ENCODE peak calls at places on chromosomes 3 and 15, in eight cellular contexts. Q, O, F, B, I, A, Y and V are unnamed samples.
A peak's percentile ranks its signal among the peaks of the same experiment; 100 is the strongest.

GRCh38 chr15:41892621-41893421 is 1.0 kb downstream of the SPTBN5 start:
- DNase-seq in Q (no peak), O (no peak), F (peak; percentile 91), B (no peak), I (no peak), A (peak; percentile 54), Y (no peak), V (peak; percentile 88)

GRCh38 chr3:114624676-114625181 is 330.9 kb downstream of the TIGIT start:
- DNase-seq in Q (peak; percentile 98), O (no peak), F (peak; percentile 78), B (peak; percentile 92), I (peak; percentile 97), A (no peak), Y (no peak), V (peak; percentile 95)

GRCh38 chr15:90412356-90413194 is 24.5 kb downstream of the IQGAP1 start:
- DNase-seq in Q (peak; percentile 67), O (no peak), F (peak; percentile 20), B (no peak), I (peak; percentile 61), A (peak; percentile 39), Y (no peak), V (no peak)

GRCh38 chr3:86702381-86702958 is 288.5 kb downstream of the VGLL3 start:
- DNase-seq in Q (no peak), O (peak; percentile 24), F (no peak), B (no peak), I (no peak), A (no peak), Y (no peak), V (no peak)

GRCh38 chr3:171971919-171972526 is 67.4 kb upstream of the FNDC3B start:
- DNase-seq in Q (no peak), O (no peak), F (no peak), B (no peak), I (no peak), A (no peak), Y (no peak), V (no peak)

GRCh38 chr3:106130384-106131084 is 261.7 kb upstream of the CBLB start:
- DNase-seq in Q (no peak), O (no peak), F (no peak), B (peak; percentile 41), I (no peak), A (peak; percentile 5), Y (no peak), V (no peak)

GRCh38 chr3:56291244-56291680 is 177.0 kb downstream of the ERC2 start:
- DNase-seq in Q (peak; percentile 30), O (no peak), F (no peak), B (no peak), I (no peak), A (no peak), Y (no peak), V (no peak)

GRCh38 chr3:62161306-62161705 is 212.0 kb downstream of the FEZF2 start:
- DNase-seq in Q (no peak), O (no peak), F (peak; percentile 31), B (no peak), I (no peak), A (no peak), Y (no peak), V (no peak)

GRCh38 chr3:14548321-14548729 is 8.2 kb upstream of the GRIP2 start:
- DNase-seq in Q (peak; percentile 60), O (peak; percentile 88), F (peak; percentile 43), B (peak; percentile 33), I (peak; percentile 75), A (peak; percentile 51), Y (no peak), V (no peak)

GRCh38 chr3:194276768-194277546 is 74.2 kb downstream of the CPN2 start:
- DNase-seq in Q (peak; percentile 68), O (no peak), F (peak; percentile 35), B (no peak), I (peak; percentile 83), A (no peak), Y (no peak), V (peak; percentile 78)

GRCh38 chr3:57078366-57079220 is 18.1 kb downstream of the SPATA12 start:
- DNase-seq in Q (peak; percentile 86), O (peak; percentile 64), F (peak; percentile 48), B (no peak), I (peak; percentile 76), A (peak; percentile 27), Y (no peak), V (peak; percentile 40)

GRCh38 chr3:142993958-142994442 is 7.4 kb upstream of the U2SURP start:
- DNase-seq in Q (peak; percentile 64), O (peak; percentile 80), F (peak; percentile 61), B (peak; percentile 41), I (peak; percentile 67), A (peak; percentile 80), Y (peak; percentile 46), V (no peak)

GRCh38 chr3:87167634-87168456 is 59.3 kb upstream of the CHMP2B start:
- DNase-seq in Q (no peak), O (peak; percentile 60), F (peak; percentile 40), B (no peak), I (no peak), A (peak; percentile 48), Y (no peak), V (no peak)

GRCh38 chr3:40623567-40623966 is 98.8 kb downstream of the ZNF621 start:
- DNase-seq in Q (no peak), O (no peak), F (no peak), B (no peak), I (no peak), A (peak; percentile 69), Y (no peak), V (no peak)

GRCh38 chr15:69553686-69554085 is 101.1 kb downstream of the RPLP1 start:
- DNase-seq in Q (no peak), O (no peak), F (no peak), B (no peak), I (no peak), A (no peak), Y (no peak), V (no peak)

GRCh38 chr3:94171954-94172353 is 109.1 kb downstream of the NSUN3 start:
- DNase-seq in Q (no peak), O (no peak), F (no peak), B (no peak), I (no peak), A (no peak), Y (no peak), V (no peak)

GRCh38 chr15:47473857-47474256 is 243.4 kb upstream of the SEMA6D start:
- DNase-seq in Q (peak; percentile 69), O (no peak), F (peak; percentile 54), B (no peak), I (peak; percentile 82), A (no peak), Y (no peak), V (no peak)

GRCh38 chr3:29337565-29337964 is 56.7 kb downstream of the RBMS3 start:
- DNase-seq in Q (no peak), O (no peak), F (no peak), B (no peak), I (no peak), A (no peak), Y (no peak), V (no peak)

GRCh38 chr15:74831813-74832495 is 5.5 kb downstream of the CPLX3 start:
- DNase-seq in Q (no peak), O (no peak), F (no peak), B (no peak), I (no peak), A (no peak), Y (no peak), V (no peak)

GRCh38 chr3:42501681-42502428 is 588 bp upstream of the VIPR1 start:
- DNase-seq in Q (peak; percentile 63), O (peak; percentile 67), F (peak; percentile 59), B (no peak), I (peak; percentile 77), A (peak; percentile 73), Y (peak; percentile 49), V (peak; percentile 76)

GRCh38 chr3:42500091-42500490 is 2.4 kb upstream of the VIPR1 start:
- DNase-seq in Q (no peak), O (no peak), F (peak; percentile 1), B (no peak), I (no peak), A (no peak), Y (no peak), V (no peak)

GRCh38 chr3:42500909-42501308 is 1.5 kb upstream of the VIPR1 start:
- DNase-seq in Q (peak; percentile 11), O (no peak), F (no peak), B (no peak), I (no peak), A (no peak), Y (no peak), V (no peak)

GRCh38 chr3:42502429-42503250 is at the start of gene VIPR1:
- DNase-seq in Q (peak; percentile 67), O (peak; percentile 94), F (peak; percentile 91), B (no peak), I (peak; percentile 87), A (peak; percentile 93), Y (peak; percentile 90), V (peak; percentile 92)

GRCh38 chr3:42501321-42501680 is 1.1 kb upstream of the VIPR1 start:
- DNase-seq in Q (no peak), O (peak; percentile 64), F (no peak), B (no peak), I (no peak), A (no peak), Y (no peak), V (no peak)
- H3K27ac ChIP-seq in Q (peak overlapping the region; percentile 79), O (no peak overlapping the region), F (no peak overlapping the region), B (no peak overlapping the region), I (no peak overlapping the region), A (no peak overlapping the region), Y (no peak overlapping the region), V (no peak overlapping the region)

GRCh38 chr3:129195731-129196256 is 12.1 kb upstream of the CNBP start:
- DNase-seq in Q (peak; percentile 65), O (no peak), F (no peak), B (peak; percentile 81), I (peak; percentile 79), A (no peak), Y (no peak), V (peak; percentile 52)
- H3K4me3 ChIP-seq in Q (peak overlapping the region; percentile 8), O (no peak overlapping the region), F (no peak overlapping the region), B (peak overlapping the region; percentile 33), I (peak overlapping the region; percentile 41), A (no peak overlapping the region), Y (no peak overlapping the region), V (no peak overlapping the region)

DNA sequence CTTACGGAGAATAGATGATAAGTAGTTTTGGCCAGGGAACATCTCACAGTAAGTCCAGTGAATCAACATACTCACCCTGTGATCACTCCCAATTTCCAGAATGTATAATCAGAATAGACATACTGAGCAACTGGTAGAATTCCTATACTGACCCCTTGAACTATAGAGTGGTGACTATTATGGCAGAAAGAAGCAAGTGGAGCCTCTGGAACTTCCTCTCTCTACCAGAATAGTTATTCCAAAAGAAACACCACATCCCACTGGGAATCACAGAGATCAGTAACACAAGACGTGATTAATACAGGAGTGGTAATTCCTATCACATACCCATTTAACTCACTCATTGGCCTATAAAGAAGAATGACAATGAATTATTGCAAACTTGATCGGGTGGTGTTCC is 50.1 kb upstream of the TRIM42 start:
- DNase-seq in Q (no peak), O (no peak), F (no peak), B (no peak), I (no peak), A (no peak), Y (no peak), V (no peak)
- H3K27ac ChIP-seq in Q (no peak overlapping the region), O (no peak overlapping the region), F (no peak overlapping the region), B (no peak overlapping the region), I (no peak overlapping the region), A (no peak overlapping the region), Y (no peak overlapping the region), V (no peak overlapping the region)

DNA sequence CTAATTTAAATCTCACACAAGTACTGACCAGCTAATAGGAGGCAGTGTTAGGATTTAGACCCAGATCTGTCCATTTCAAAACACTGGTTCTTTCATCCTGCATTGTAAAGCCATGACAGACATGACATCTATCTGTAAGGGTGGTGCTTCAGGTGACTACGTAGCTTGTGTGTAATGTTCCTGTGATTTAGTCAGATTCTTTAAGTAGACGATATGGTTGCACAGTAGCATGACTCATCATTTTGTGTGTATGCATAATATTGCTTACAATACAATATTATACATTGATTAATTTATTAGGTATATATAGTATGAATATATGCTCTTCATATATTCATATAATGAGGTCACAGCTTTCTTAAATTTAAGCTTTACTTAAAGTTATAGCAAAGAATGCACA is 628.5 kb downstream of the GRM7 start:
- DNase-seq in Q (no peak), O (no peak), F (no peak), B (no peak), I (no peak), A (no peak), Y (no peak), V (no peak)
- H3K4me3 ChIP-seq in Q (no peak overlapping the region), O (no peak overlapping the region), F (no peak overlapping the region), B (no peak overlapping the region), I (no peak overlapping the region), A (no peak overlapping the region), Y (no peak overlapping the region), V (no peak overlapping the region)